ENCODE peak calls at places on chromosome 5, in ten cellular contexts. I is upper lobe of right lung; A is transverse colon; Z is cardiac muscle cell; F is CD8-positive, alpha-beta T cell; O is heart left ventricle; L is IMR-90; T is CD4-positive, CD25-positive, alpha-beta regulatory T cell; Q is H9; M is neural progenitor cell. E is an unnamed sample.
A peak's percentile ranks its signal among the peaks of the same experiment; 100 is the strongest.

GRCh38 chr5:7015586-7016256 is 302.5 kb downstream of the TENT4A start:
- DNase-seq in I (no peak), A (no peak), Z (no peak), F (no peak), O (no peak), L (no peak), T (no peak), Q (peak; percentile 64), M (peak; percentile 33), E (no peak)

GRCh38 chr5:55691265-55692105 is 20.6 kb downstream of the SLC38A9 start:
- DNase-seq in I (no peak), A (no peak), Z (peak; percentile 73), F (no peak), O (no peak), L (peak; percentile 59), T (peak; percentile 62), Q (no peak), M (no peak), E (no peak)

GRCh38 chr5:116534988-116535387 is 39.6 kb downstream of the SEMA6A start:
- DNase-seq in I (no peak), A (no peak), Z (no peak), F (no peak), O (no peak), L (no peak), T (no peak), Q (no peak), M (no peak), E (no peak)

GRCh38 chr5:33273985-33274384 is 166.8 kb upstream of the TARS1 start:
- DNase-seq in I (no peak), A (no peak), Z (no peak), F (no peak), O (no peak), L (no peak), T (no peak), Q (no peak), M (no peak), E (no peak)

GRCh38 chr5:55303238-55303690 is 4.2 kb downstream of the DHX29 start:
- DNase-seq in I (no peak), A (no peak), Z (peak; percentile 90), F (no peak), O (no peak), L (peak; percentile 93), T (no peak), Q (no peak), M (no peak), E (no peak)

GRCh38 chr5:24245821-24246220 is 399.0 kb downstream of the CDH10 start:
- DNase-seq in I (no peak), A (no peak), Z (no peak), F (no peak), O (no peak), L (no peak), T (no peak), Q (no peak), M (no peak), E (no peak)

GRCh38 chr5:159459951-159460538 is 129.8 kb upstream of the IL12B start:
- DNase-seq in I (no peak), A (no peak), Z (no peak), F (no peak), O (no peak), L (peak; percentile 40), T (no peak), Q (no peak), M (no peak), E (no peak)

GRCh38 chr5:119287547-119288073 is 68.2 kb upstream of the TNFAIP8 start:
- DNase-seq in I (no peak), A (no peak), Z (no peak), F (peak; percentile 60), O (no peak), L (peak; percentile 32), T (peak; percentile 88), Q (no peak), M (no peak), E (no peak)

GRCh38 chr5:67921004-67921601 is 294.5 kb upstream of the PIK3R1 start:
- DNase-seq in I (no peak), A (no peak), Z (no peak), F (no peak), O (no peak), L (no peak), T (no peak), Q (no peak), M (no peak), E (no peak)

GRCh38 chr5:110116539-110116938 is 426.8 kb downstream of the MAN2A1 start:
- DNase-seq in I (no peak), A (no peak), Z (no peak), F (no peak), O (no peak), L (no peak), T (no peak), Q (no peak), M (no peak), E (no peak)

GRCh38 chr5:89690331-89690730 is 719.2 kb downstream of the CETN3 start:
- DNase-seq in I (no peak), A (no peak), Z (no peak), F (no peak), O (no peak), L (no peak), T (no peak), Q (no peak), M (no peak), E (no peak)

GRCh38 chr5:136016945-136017530 is 11.8 kb upstream of the TGFBI start:
- DNase-seq in I (no peak), A (no peak), Z (peak; percentile 81), F (no peak), O (peak; percentile 45), L (peak; percentile 74), T (no peak), Q (no peak), M (no peak), E (no peak)

GRCh38 chr5:136014049-136014516 is 14.7 kb upstream of the TGFBI start:
- DNase-seq in I (peak; percentile 70), A (no peak), Z (peak; percentile 57), F (no peak), O (no peak), L (no peak), T (no peak), Q (no peak), M (no peak), E (peak; percentile 67)

GRCh38 chr5:136013559-136013958 is 15.2 kb upstream of the TGFBI start:
- DNase-seq in I (no peak), A (no peak), Z (no peak), F (no peak), O (no peak), L (no peak), T (no peak), Q (no peak), M (no peak), E (no peak)

GRCh38 chr5:136015966-136016365 is 12.8 kb upstream of the TGFBI start:
- DNase-seq in I (no peak), A (no peak), Z (no peak), F (no peak), O (no peak), L (no peak), T (no peak), Q (no peak), M (no peak), E (no peak)

DNA sequence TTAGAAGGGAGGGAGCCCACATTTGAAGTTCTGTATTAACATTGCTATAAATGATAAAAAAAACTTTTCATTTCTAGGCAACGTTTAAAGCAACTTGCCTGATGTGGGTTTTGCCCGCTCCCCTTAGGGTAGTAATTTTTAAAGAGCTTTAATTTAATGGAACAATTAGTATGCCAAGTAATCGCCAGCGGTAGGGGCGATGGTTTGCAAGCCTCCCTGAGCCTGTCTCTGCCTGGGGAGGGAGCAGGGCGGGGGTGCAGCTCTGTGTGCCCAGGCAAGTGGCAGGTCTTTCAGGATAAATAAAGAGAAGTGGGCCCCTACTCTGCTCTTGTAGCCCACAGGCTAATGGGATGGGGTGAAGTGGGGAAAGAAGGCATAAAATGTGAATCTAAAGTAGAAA is 13.8 kb upstream of the TGFBI start:
- DNase-seq in I (no peak), A (no peak), Z (no peak), F (no peak), O (no peak), L (no peak), T (no peak), Q (no peak), M (no peak), E (no peak)
- H3K4me1 ChIP-seq in I (peaks cover 51% of the 10 kb centered on the region), A (peaks cover 20% of the 10 kb centered on the region), Z (no peaks in the 10 kb centered on the region), F (no peaks in the 10 kb centered on the region), O (peaks cover 37% of the 10 kb centered on the region), L (peaks cover 35% of the 10 kb centered on the region), T (no peaks in the 10 kb centered on the region), Q (no peaks in the 10 kb centered on the region), M (no peaks in the 10 kb centered on the region), E (peaks cover 78% of the 10 kb centered on the region)

GRCh38 chr5:172872997-172873491 is 39.0 kb downstream of the ERGIC1 start:
- DNase-seq in I (no peak), A (peak; percentile 58), Z (peak; percentile 71), F (no peak), O (peak; percentile 94), L (peak; percentile 64), T (no peak), Q (no peak), M (no peak), E (peak; percentile 76)
- H3K27ac ChIP-seq in I (peak overlapping the region; percentile 87), A (peak overlapping the region; percentile 74), Z (peak overlapping the region; percentile 92), F (no peak overlapping the region), O (peak overlapping the region; percentile 99), L (peak overlapping the region; percentile 86), T (no peak overlapping the region), Q (no peak overlapping the region), M (no peak overlapping the region), E (peak overlapping the region; percentile 86)

GRCh38 chr5:102802704-102803458 is 47.8 kb downstream of the PAM start:
- DNase-seq in I (no peak), A (no peak), Z (no peak), F (no peak), O (no peak), L (no peak), T (no peak), Q (no peak), M (no peak), E (no peak)
- H3K4me1 ChIP-seq in I (peaks cover 13% of the 10 kb centered on the region), A (peaks cover 2% of the 10 kb centered on the region), Z (peaks cover 26% of the 10 kb centered on the region), F (peaks cover 19% of the 10 kb centered on the region), O (peaks cover 39% of the 10 kb centered on the region), L (no peaks in the 10 kb centered on the region), T (peaks cover 13% of the 10 kb centered on the region), Q (no peaks in the 10 kb centered on the region), M (peaks cover 47% of the 10 kb centered on the region), E (peaks cover 12% of the 10 kb centered on the region)

GRCh38 chr5:103427326-103427725 is 135.3 kb downstream of the NUDT12 start:
- DNase-seq in I (no peak), A (no peak), Z (no peak), F (no peak), O (no peak), L (no peak), T (no peak), Q (no peak), M (no peak), E (no peak)

GRCh38 chr5:103424008-103424407 is 138.6 kb downstream of the NUDT12 start:
- DNase-seq in I (no peak), A (no peak), Z (peak; percentile 15), F (no peak), O (no peak), L (peak; percentile 46), T (no peak), Q (no peak), M (no peak), E (no peak)

GRCh38 chr5:103425686-103426454 is 136.7 kb downstream of the NUDT12 start:
- DNase-seq in I (no peak), A (no peak), Z (peak; percentile 23), F (no peak), O (no peak), L (peak; percentile 69), T (no peak), Q (no peak), M (no peak), E (no peak)

GRCh38 chr5:103422756-103423155 is 139.8 kb downstream of the NUDT12 start:
- DNase-seq in I (no peak), A (no peak), Z (no peak), F (no peak), O (no peak), L (no peak), T (no peak), Q (no peak), M (no peak), E (no peak)

GRCh38 chr5:103424453-103425205 is 138.0 kb downstream of the NUDT12 start:
- DNase-seq in I (no peak), A (no peak), Z (peak; percentile 29), F (no peak), O (no peak), L (peak; percentile 80), T (no peak), Q (no peak), M (no peak), E (no peak)
- H3K27ac ChIP-seq in I (no peak overlapping the region), A (no peak overlapping the region), Z (no peak overlapping the region), F (no peak overlapping the region), O (no peak overlapping the region), L (no peak overlapping the region), T (no peak overlapping the region), Q (no peak overlapping the region), M (no peak overlapping the region), E (no peak overlapping the region)

E was measured in left lung.